ENCODE peak calls at places on chromosomes 6 and 20, in five cellular contexts. One of them, this sample, is unnamed.

GRCh38 chr6:23445157-23445710 is 680.8 kb upstream of the NRSN1 start:
- DNase-seq in ovary: no peak
- DNase-seq in spleen: no peak
- DNase-seq in body of pancreas: no peak
- DNase-seq in IMR-90: no peak
- DNase-seq in this sample: no peak

GRCh38 chr6:156427345-156427744 is 349.8 kb upstream of the ARID1B start:
- DNase-seq in ovary: no peak
- DNase-seq in spleen: no peak
- DNase-seq in body of pancreas: no peak
- DNase-seq in IMR-90: peak
- DNase-seq in this sample: peak

GRCh38 chr6:134446228-134446848 is 128.4 kb upstream of the SGK1 start:
- DNase-seq in ovary: no peak
- DNase-seq in spleen: no peak
- DNase-seq in body of pancreas: no peak
- DNase-seq in IMR-90: peak
- DNase-seq in this sample: no peak

GRCh38 chr6:154414021-154414813 is 57.6 kb upstream of the IPCEF1 start:
- DNase-seq in ovary: no peak
- DNase-seq in spleen: no peak
- DNase-seq in body of pancreas: no peak
- DNase-seq in IMR-90: peak
- DNase-seq in this sample: no peak

GRCh38 chr20:35279040-35279439 is 1.1 kb upstream of the MMP24OS start:
- DNase-seq in ovary: no peak
- DNase-seq in spleen: no peak
- DNase-seq in body of pancreas: no peak
- DNase-seq in IMR-90: peak
- DNase-seq in this sample: no peak

GRCh38 chr6:113927001-113927400 is 43.9 kb downstream of the HDAC2 start:
- DNase-seq in ovary: no peak
- DNase-seq in spleen: no peak
- DNase-seq in body of pancreas: no peak
- DNase-seq in IMR-90: no peak
- DNase-seq in this sample: no peak

GRCh38 chr20:16351415-16351814 is 221.8 kb downstream of the KIF16B start:
- DNase-seq in ovary: no peak
- DNase-seq in spleen: no peak
- DNase-seq in body of pancreas: no peak
- DNase-seq in IMR-90: no peak
- DNase-seq in this sample: no peak

GRCh38 chr6:35343092-35343834 is 905 bp downstream of the PPARD start:
- DNase-seq in ovary: peak
- DNase-seq in spleen: peak
- DNase-seq in body of pancreas: peak
- DNase-seq in IMR-90: peak
- DNase-seq in this sample: peak

GRCh38 chr20:64143018-64143801 is 21.0 kb upstream of the MYT1 start:
- DNase-seq in ovary: peak
- DNase-seq in spleen: peak
- DNase-seq in body of pancreas: no peak
- DNase-seq in IMR-90: no peak
- DNase-seq in this sample: peak

GRCh38 chr6:150770631-150771030 is 94.9 kb upstream of the MTHFD1L start:
- DNase-seq in ovary: no peak
- DNase-seq in spleen: no peak
- DNase-seq in body of pancreas: no peak
- DNase-seq in IMR-90: peak
- DNase-seq in this sample: no peak

GRCh38 chr6:158772851-158773371 is 46.3 kb downstream of the EZR start:
- DNase-seq in ovary: peak
- DNase-seq in spleen: no peak
- DNase-seq in body of pancreas: no peak
- DNase-seq in IMR-90: no peak
- DNase-seq in this sample: no peak

GRCh38 chr6:168765710-168766109 is 324.7 kb downstream of the SMOC2 start:
- DNase-seq in ovary: no peak
- DNase-seq in spleen: no peak
- DNase-seq in body of pancreas: no peak
- DNase-seq in IMR-90: no peak
- DNase-seq in this sample: no peak

GRCh38 chr6:41040101-41040910 is 1.3 kb upstream of the UNC5CL start:
- DNase-seq in ovary: no peak
- DNase-seq in spleen: no peak
- DNase-seq in body of pancreas: peak
- DNase-seq in IMR-90: no peak
- DNase-seq in this sample: peak

GRCh38 chr20:373171-373890 is 7.2 kb upstream of the TRIB3 start:
- DNase-seq in ovary: no peak
- DNase-seq in spleen: peak
- DNase-seq in body of pancreas: no peak
- DNase-seq in IMR-90: peak
- DNase-seq in this sample: no peak
- TF ChIP-seq POLR2A in ovary: no peak
- TF ChIP-seq POLR2A in spleen: no peak
- TF ChIP-seq POLR2A in body of pancreas: no peak
- TF ChIP-seq POLR2A in IMR-90: no peak
- TF ChIP-seq POLR2A in this sample: no peak

DNA sequence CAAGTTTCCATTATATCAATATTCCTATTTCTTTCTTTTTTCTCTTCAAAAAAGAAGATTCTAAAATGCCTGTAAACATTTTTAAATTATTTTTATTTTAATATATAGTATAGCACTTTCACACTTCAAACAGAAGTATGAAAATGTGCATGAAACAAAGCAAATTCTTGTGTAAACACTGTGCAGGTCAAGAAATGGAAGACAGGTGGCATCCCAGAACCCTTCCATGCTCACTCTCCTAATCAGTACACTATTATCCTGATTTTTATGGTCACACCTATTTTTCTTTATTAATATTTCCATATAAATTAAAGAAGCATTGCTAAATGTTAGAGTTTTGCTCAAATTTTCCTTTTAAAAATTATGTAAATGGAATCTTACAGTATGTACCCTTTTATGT is 561.6 kb upstream of the RNF217 start:
- DNase-seq in ovary: no peak
- DNase-seq in spleen: no peak
- DNase-seq in body of pancreas: no peak
- DNase-seq in IMR-90: no peak
- DNase-seq in this sample: no peak
- TF ChIP-seq CTCF in ovary: no peak
- TF ChIP-seq CTCF in spleen: no peak
- TF ChIP-seq CTCF in body of pancreas: no peak
- TF ChIP-seq CTCF in IMR-90: no peak
- TF ChIP-seq CTCF in this sample: no peak

GRCh38 chr20:31859998-31860380 is 10.3 kb downstream of the DUSP15 start:
- DNase-seq in ovary: no peak
- DNase-seq in spleen: peak
- DNase-seq in body of pancreas: no peak
- DNase-seq in IMR-90: no peak
- DNase-seq in this sample: peak

GRCh38 chr20:31862157-31862470 is 8.2 kb downstream of the DUSP15 start:
- DNase-seq in ovary: no peak
- DNase-seq in spleen: no peak
- DNase-seq in body of pancreas: no peak
- DNase-seq in IMR-90: no peak
- DNase-seq in this sample: no peak

GRCh38 chr20:31862506-31862905 is 7.8 kb downstream of the DUSP15 start:
- DNase-seq in ovary: peak
- DNase-seq in spleen: no peak
- DNase-seq in body of pancreas: peak
- DNase-seq in IMR-90: no peak
- DNase-seq in this sample: no peak

GRCh38 chr20:31860431-31861345 is 9.6 kb downstream of the DUSP15 start:
- DNase-seq in ovary: peak
- DNase-seq in spleen: peak
- DNase-seq in body of pancreas: peak
- DNase-seq in IMR-90: no peak
- DNase-seq in this sample: peak

GRCh38 chr20:31861346-31862156 is 8.8 kb downstream of the DUSP15 start:
- DNase-seq in ovary: peak
- DNase-seq in spleen: peak
- DNase-seq in body of pancreas: peak
- DNase-seq in IMR-90: peak
- DNase-seq in this sample: peak
- TF ChIP-seq POLR2A in ovary: no peak
- TF ChIP-seq POLR2A in spleen: no peak
- TF ChIP-seq POLR2A in body of pancreas: no peak
- TF ChIP-seq POLR2A in IMR-90: no peak
- TF ChIP-seq POLR2A in this sample: no peak

GRCh38 chr6:5384276-5384675 is 123.0 kb downstream of the FARS2 start:
- DNase-seq in ovary: no peak
- DNase-seq in spleen: no peak
- DNase-seq in body of pancreas: no peak
- DNase-seq in IMR-90: no peak
- DNase-seq in this sample: no peak

GRCh38 chr6:5378331-5378730 is 117.0 kb downstream of the FARS2 start:
- DNase-seq in ovary: no peak
- DNase-seq in spleen: no peak
- DNase-seq in body of pancreas: no peak
- DNase-seq in IMR-90: no peak
- DNase-seq in this sample: no peak

GRCh38 chr6:5379647-5380242 is 118.4 kb downstream of the FARS2 start:
- DNase-seq in ovary: no peak
- DNase-seq in spleen: no peak
- DNase-seq in body of pancreas: no peak
- DNase-seq in IMR-90: peak
- DNase-seq in this sample: no peak
- TF ChIP-seq CTCF in ovary: no peak
- TF ChIP-seq CTCF in spleen: peak
- TF ChIP-seq CTCF in body of pancreas: no peak
- TF ChIP-seq CTCF in IMR-90: peak
- TF ChIP-seq CTCF in this sample: peak

GRCh38 chr20:17866234-17867001 is 102.2 kb downstream of the SNX5 start:
- DNase-seq in ovary: no peak
- DNase-seq in spleen: peak
- DNase-seq in body of pancreas: no peak
- DNase-seq in IMR-90: no peak
- DNase-seq in this sample: no peak

GRCh38 chr20:17868146-17868545 is 100.4 kb downstream of the SNX5 start:
- DNase-seq in ovary: no peak
- DNase-seq in spleen: no peak
- DNase-seq in body of pancreas: no peak
- DNase-seq in IMR-90: no peak
- DNase-seq in this sample: no peak

GRCh38 chr20:17867119-17867518 is 101.5 kb downstream of the SNX5 start:
- DNase-seq in ovary: no peak
- DNase-seq in spleen: no peak
- DNase-seq in body of pancreas: no peak
- DNase-seq in IMR-90: no peak
- DNase-seq in this sample: no peak

GRCh38 chr20:17868700-17869231 is 99.8 kb downstream of the SNX5 start:
- DNase-seq in ovary: no peak
- DNase-seq in spleen: no peak
- DNase-seq in body of pancreas: no peak
- DNase-seq in IMR-90: no peak
- DNase-seq in this sample: peak

GRCh38 chr20:17867546-17867945 is 101.0 kb downstream of the SNX5 start:
- DNase-seq in ovary: no peak
- DNase-seq in spleen: peak
- DNase-seq in body of pancreas: no peak
- DNase-seq in IMR-90: no peak
- DNase-seq in this sample: no peak
- TF ChIP-seq POLR2A in ovary: no peak
- TF ChIP-seq POLR2A in spleen: no peak
- TF ChIP-seq POLR2A in body of pancreas: no peak
- TF ChIP-seq POLR2A in IMR-90: no peak
- TF ChIP-seq POLR2A in this sample: no peak

This sample was measured in suprapubic skin.